ENCODE peak calls at places on chromosome 16, in seven cellular contexts. T, F, Z, D, X, M and I are unnamed samples.

GRCh38 chr16:87198328-87198731 is 118.9 kb downstream of the C16orf95 start:
- DNase-seq in T (no peak), F (no peak), Z (no peak), D (no peak), X (no peak), M (no peak), I (no peak)

GRCh38 chr16:75248142-75248535 is 3.3 kb downstream of the BCAR1 start:
- DNase-seq in T (no peak), F (no peak), Z (no peak), D (no peak), X (no peak), M (no peak), I (no peak)

GRCh38 chr16:4847774-4848587 is 700 bp downstream of the UBN1 start:
- DNase-seq in T (peak; percentile 34), F (no peak), Z (no peak), D (no peak), X (peak; percentile 74), M (peak; percentile 70), I (no peak)

GRCh38 chr16:9870962-9871361 is 311.3 kb downstream of the GRIN2A start:
- DNase-seq in T (no peak), F (no peak), Z (no peak), D (no peak), X (no peak), M (no peak), I (no peak)

GRCh38 chr16:49557070-49557446 is 183.5 kb downstream of the C16orf78 start:
- DNase-seq in T (no peak), F (no peak), Z (peak; percentile 64), D (no peak), X (no peak), M (no peak), I (no peak)

GRCh38 chr16:88385831-88386815 is 3.4 kb downstream of the ZNF469 start:
- DNase-seq in T (no peak), F (no peak), Z (no peak), D (no peak), X (no peak), M (no peak), I (no peak)

GRCh38 chr16:30473231-30474061 is 904 bp downstream of the ITGAL start:
- DNase-seq in T (no peak), F (peak; percentile 28), Z (no peak), D (no peak), X (no peak), M (no peak), I (peak; percentile 53)

GRCh38 chr16:79264237-79265104 is 336.1 kb downstream of the MAF start:
- DNase-seq in T (no peak), F (no peak), Z (no peak), D (no peak), X (no peak), M (no peak), I (no peak)

GRCh38 chr16:9092963-9093477 is 1.6 kb downstream of the HAPSTR1 start:
- DNase-seq in T (no peak), F (no peak), Z (no peak), D (no peak), X (peak; percentile 36), M (no peak), I (peak; percentile 44)

GRCh38 chr16:1746693-1747195 is 24.6 kb downstream of the NME3 start:
- DNase-seq in T (no peak), F (no peak), Z (no peak), D (no peak), X (peak; percentile 86), M (peak; percentile 24), I (no peak)

GRCh38 chr16:5873221-5873620 is 775.6 kb upstream of the EEF2KMT start:
- DNase-seq in T (no peak), F (no peak), Z (no peak), D (no peak), X (no peak), M (no peak), I (no peak)

GRCh38 chr16:56022818-56023217 is 147.6 kb upstream of the CES5A start:
- DNase-seq in T (no peak), F (no peak), Z (no peak), D (no peak), X (no peak), M (no peak), I (no peak)

GRCh38 chr16:15966420-15967222 is 17.2 kb downstream of the ABCC1 start:
- DNase-seq in T (no peak), F (no peak), Z (no peak), D (peak; percentile 63), X (peak; percentile 87), M (peak; percentile 68), I (no peak)

GRCh38 chr16:12087901-12088364 is 111.4 kb downstream of the SNX29 start:
- DNase-seq in T (no peak), F (no peak), Z (no peak), D (no peak), X (no peak), M (no peak), I (no peak)

GRCh38 chr16:2610781-2611498 is 71.4 kb upstream of the KCTD5 start:
- DNase-seq in T (no peak), F (no peak), Z (no peak), D (no peak), X (no peak), M (no peak), I (no peak)

GRCh38 chr16:83955218-83956130 is 2.4 kb downstream of the OSGIN1 start:
- DNase-seq in T (no peak), F (no peak), Z (no peak), D (no peak), X (no peak), M (peak; percentile 58), I (no peak)

GRCh38 chr16:74296120-74296464 is 522 bp upstream of the PSMD7 start:
- DNase-seq in T (no peak), F (no peak), Z (no peak), D (no peak), X (no peak), M (no peak), I (no peak)

GRCh38 chr16:2597560-2597902 is 59.7 kb downstream of the PDPK1 start:
- DNase-seq in T (no peak), F (no peak), Z (no peak), D (no peak), X (no peak), M (no peak), I (no peak)

GRCh38 chr16:84069540-84069939 is 26.9 kb upstream of the SLC38A8 start:
- DNase-seq in T (no peak), F (no peak), Z (no peak), D (no peak), X (no peak), M (no peak), I (no peak)